ENCODE peak calls at places on chromosome 3, in four cellular contexts. One of them, this sample, is unnamed.

GRCh38 chr3:150757364-150757763 is 5.6 kb downstream of the SIAH2 start:
- DNase-seq in right cardiac atrium: no peak
- DNase-seq in mucosa of descending colon: no peak
- DNase-seq in tibial artery: no peak
- DNase-seq in this sample: no peak

GRCh38 chr3:71203727-71204488 is 379.6 kb downstream of the FOXP1 start:
- DNase-seq in mucosa of descending colon: no peak
- DNase-seq in right cardiac atrium: no peak
- DNase-seq in tibial artery: no peak
- DNase-seq in this sample: no peak

GRCh38 chr3:132660056-132660744 is at the start of gene UBA5:
- DNase-seq in mucosa of descending colon: peak; percentile 79
- DNase-seq in right cardiac atrium: peak; percentile 76
- DNase-seq in tibial artery: peak; percentile 81
- DNase-seq in this sample: peak; percentile 46

GRCh38 chr3:149120051-149120972 is 9.1 kb upstream of the HPS3 start:
- DNase-seq in right cardiac atrium: no peak
- DNase-seq in mucosa of descending colon: no peak
- DNase-seq in tibial artery: no peak
- DNase-seq in this sample: no peak

GRCh38 chr3:134675726-134676252 is 25.0 kb upstream of the KY start:
- DNase-seq in right cardiac atrium: no peak
- DNase-seq in mucosa of descending colon: no peak
- DNase-seq in tibial artery: no peak
- DNase-seq in this sample: no peak

GRCh38 chr3:123039178-123039577 is 11.6 kb upstream of the SEMA5B start:
- DNase-seq in right cardiac atrium: no peak
- DNase-seq in tibial artery: no peak
- DNase-seq in mucosa of descending colon: no peak
- DNase-seq in this sample: no peak

GRCh38 chr3:12878026-12878636 is 36.8 kb upstream of the RPL32 start:
- DNase-seq in right cardiac atrium: no peak
- DNase-seq in tibial artery: no peak
- DNase-seq in mucosa of descending colon: no peak
- DNase-seq in this sample: no peak

GRCh38 chr3:148598619-148599018 is 99.1 kb upstream of the AGTR1 start:
- DNase-seq in tibial artery: no peak
- DNase-seq in mucosa of descending colon: no peak
- DNase-seq in right cardiac atrium: no peak
- DNase-seq in this sample: no peak

DNA sequence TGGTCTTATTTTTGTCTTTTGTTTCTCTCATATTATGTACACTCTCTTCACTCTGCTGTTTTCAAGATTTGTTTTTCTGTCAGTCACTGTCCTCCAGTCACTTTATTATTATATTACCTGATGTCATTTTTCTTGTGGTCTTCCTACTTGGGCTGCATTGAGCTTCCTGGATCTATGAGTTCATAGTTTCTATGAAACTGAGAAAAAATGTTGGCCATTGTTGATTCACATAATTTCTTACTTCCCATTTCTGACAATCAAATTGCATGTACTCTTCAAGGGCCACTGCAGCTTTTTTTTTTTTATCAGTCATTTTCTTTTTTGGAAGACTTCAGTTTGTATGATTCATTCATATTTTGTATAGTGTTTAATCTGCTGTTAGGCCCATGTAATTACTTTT is 1180.6 kb upstream of the GBE1 start:
- DNase-seq in right cardiac atrium: no peak
- DNase-seq in mucosa of descending colon: no peak
- DNase-seq in tibial artery: no peak
- DNase-seq in this sample: no peak
- H3K9me3 ChIP-seq in right cardiac atrium: no peaks in the 10 kb centered on the region
- H3K9me3 ChIP-seq in mucosa of descending colon: peaks cover 55% of the 10 kb centered on the region
- H3K9me3 ChIP-seq in tibial artery: no peaks in the 10 kb centered on the region
- H3K9me3 ChIP-seq in this sample: no peaks in the 10 kb centered on the region

GRCh38 chr3:99871231-99871898 is 53.7 kb downstream of the CMSS1 start:
- DNase-seq in mucosa of descending colon: no peak
- DNase-seq in tibial artery: no peak
- DNase-seq in right cardiac atrium: no peak
- DNase-seq in this sample: no peak
- H3K4me3 ChIP-seq in mucosa of descending colon: no peak overlapping the region
- H3K4me3 ChIP-seq in tibial artery: peak overlapping the region; percentile 74
- H3K4me3 ChIP-seq in right cardiac atrium: peak overlapping the region; percentile 7
- H3K4me3 ChIP-seq in this sample: no peak overlapping the region

DNA sequence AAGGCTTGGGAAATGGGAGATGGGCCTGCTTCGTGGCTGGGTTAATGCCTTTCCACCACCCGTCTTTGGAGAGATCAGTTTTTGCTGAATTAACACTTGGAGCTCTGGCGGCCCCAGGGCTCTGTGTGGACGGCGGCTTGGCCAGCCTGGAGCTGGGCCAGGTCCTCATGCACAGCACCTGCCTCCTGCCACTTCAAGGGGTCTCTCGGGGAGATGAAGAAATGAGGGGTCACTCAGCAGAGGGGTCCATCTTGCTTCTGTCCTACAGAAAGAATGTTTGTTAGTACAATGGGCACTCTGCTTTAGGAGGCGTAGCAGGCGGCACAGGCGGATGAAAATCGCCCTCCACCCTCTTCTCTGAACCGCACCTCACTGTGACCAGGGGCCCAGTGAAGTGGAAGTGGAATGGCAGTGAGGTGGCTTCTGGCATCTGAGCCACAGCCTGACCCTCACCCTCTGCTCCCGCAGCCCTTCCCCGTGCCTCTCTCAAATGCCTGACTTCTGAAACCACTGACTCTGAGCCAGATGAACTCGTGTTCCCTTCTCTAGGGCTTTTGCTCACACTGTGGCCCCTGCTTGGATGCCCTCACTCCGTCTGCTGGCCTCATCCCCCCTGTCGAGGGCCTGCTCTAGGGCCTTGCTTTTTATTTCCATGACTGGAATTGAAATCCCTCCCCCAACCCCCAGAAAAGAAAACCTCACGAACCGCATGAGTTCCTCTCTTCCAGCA is 42.2 kb downstream of the CHDH start:
- DNase-seq in mucosa of descending colon: no peak
- DNase-seq in right cardiac atrium: no peak
- DNase-seq in tibial artery: peak; percentile 49
- DNase-seq in this sample: no peak
- H3K4me1 ChIP-seq in mucosa of descending colon: peaks cover 15% of the 10 kb centered on the region
- H3K4me1 ChIP-seq in right cardiac atrium: peaks cover 9% of the 10 kb centered on the region
- H3K4me1 ChIP-seq in tibial artery: no peaks in the 10 kb centered on the region
- H3K4me1 ChIP-seq in this sample: no peaks in the 10 kb centered on the region

GRCh38 chr3:6716374-6716773 is 144.5 kb upstream of the GRM7 start:
- DNase-seq in right cardiac atrium: no peak
- DNase-seq in mucosa of descending colon: no peak
- DNase-seq in tibial artery: no peak
- DNase-seq in this sample: no peak
- H3K9me3 ChIP-seq in right cardiac atrium: no peaks in the 10 kb centered on the region
- H3K9me3 ChIP-seq in mucosa of descending colon: no peaks in the 10 kb centered on the region
- H3K9me3 ChIP-seq in tibial artery: no peaks in the 10 kb centered on the region
- H3K9me3 ChIP-seq in this sample: no peaks in the 10 kb centered on the region

DNA sequence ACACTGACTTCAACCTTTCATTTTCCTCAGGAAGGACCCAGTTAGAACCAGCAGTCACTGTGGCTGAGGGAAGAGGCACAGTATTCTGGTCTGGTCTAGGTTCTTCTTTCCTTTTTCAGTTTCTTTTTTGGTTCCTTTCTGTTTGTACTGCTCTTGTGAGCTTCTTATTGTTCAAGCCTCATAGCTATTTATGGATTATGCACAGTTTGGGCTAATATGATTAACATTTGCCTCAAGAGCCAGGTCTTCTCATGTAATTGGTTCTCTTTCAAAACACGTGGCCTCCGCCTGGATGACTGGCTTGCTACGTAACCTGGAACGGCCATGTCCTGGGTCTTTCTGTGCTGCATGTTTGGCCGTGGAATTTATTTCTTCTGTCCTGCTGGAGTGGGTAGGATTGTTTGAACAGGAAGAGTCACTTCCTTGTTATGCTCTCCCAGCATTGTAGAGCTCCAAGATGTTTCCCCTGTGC is 43.3 kb downstream of the RBMS3 start:
- DNase-seq in right cardiac atrium: peak; percentile 47
- DNase-seq in tibial artery: peak; percentile 74
- DNase-seq in mucosa of descending colon: peak; percentile 16
- DNase-seq in this sample: peak; percentile 34
- H3K4me3 ChIP-seq in right cardiac atrium: peak overlapping the region; percentile 14
- H3K4me3 ChIP-seq in tibial artery: peak overlapping the region; percentile 37
- H3K4me3 ChIP-seq in mucosa of descending colon: no peak overlapping the region
- H3K4me3 ChIP-seq in this sample: no peak overlapping the region

GRCh38 chr3:51966016-51966415 is 1.2 kb downstream of the PCBP4 start:
- DNase-seq in right cardiac atrium: no peak
- DNase-seq in mucosa of descending colon: peak; percentile 45
- DNase-seq in tibial artery: no peak
- DNase-seq in this sample: no peak
- H3K4me1 ChIP-seq in right cardiac atrium: peaks cover 33% of the 10 kb centered on the region
- H3K4me1 ChIP-seq in mucosa of descending colon: peaks cover 11% of the 10 kb centered on the region
- H3K4me1 ChIP-seq in tibial artery: no peaks in the 10 kb centered on the region
- H3K4me1 ChIP-seq in this sample: peaks cover 41% of the 10 kb centered on the region

GRCh38 chr3:180888992-180889560 is 23.4 kb upstream of the FXR1 start:
- DNase-seq in tibial artery: no peak
- DNase-seq in right cardiac atrium: no peak
- DNase-seq in mucosa of descending colon: no peak
- DNase-seq in this sample: no peak
- H3K9me3 ChIP-seq in tibial artery: no peaks in the 10 kb centered on the region
- H3K9me3 ChIP-seq in right cardiac atrium: no peaks in the 10 kb centered on the region
- H3K9me3 ChIP-seq in mucosa of descending colon: peaks cover 18% of the 10 kb centered on the region
- H3K9me3 ChIP-seq in this sample: peaks cover 3% of the 10 kb centered on the region